ENCODE peak calls at places on chromosomes 7 and 10, in six cellular contexts. D is lower leg skin, Q is heart left ventricle, I is thyroid gland, V is A549, B is body of pancreas. O is an unnamed sample.
A peak's percentile ranks its signal among the peaks of the same experiment; 100 is the strongest.

GRCh38 chr10:102150970-102151773 is 1.0 kb upstream of the NOLC1 start:
- DNase-seq in V (peak; percentile 57), I (no peak), Q (no peak), D (no peak), B (no peak), O (peak; percentile 75)

GRCh38 chr7:157041514-157042277 is 31.2 kb upstream of the MNX1 start:
- DNase-seq in I (no peak), D (no peak), V (no peak), B (no peak), Q (no peak), O (no peak)

GRCh38 chr7:151927011-151927410 is 29.2 kb upstream of the GALNTL5 start:
- DNase-seq in B (no peak), I (no peak), D (no peak), Q (no peak), V (no peak), O (no peak)

GRCh38 chr10:30041394-30042105 is 17.8 kb downstream of the JCAD start:
- DNase-seq in V (no peak), B (no peak), I (no peak), D (no peak), Q (no peak), O (peak; percentile 96)

GRCh38 chr10:69415951-69416350 is 767 bp downstream of the TACR2 start:
- DNase-seq in V (no peak), D (no peak), B (no peak), I (no peak), Q (no peak), O (no peak)

GRCh38 chr10:37976880-37977203 is 395 bp upstream of the ZNF25 start:
- DNase-seq in V (no peak), B (no peak), Q (no peak), I (no peak), D (no peak), O (no peak)

GRCh38 chr10:7696545-7696944 is 6.6 kb upstream of the ITIH2 start:
- DNase-seq in Q (peak; percentile 31), I (peak; percentile 98), B (peak; percentile 78), V (peak; percentile 35), D (no peak), O (no peak)

GRCh38 chr10:29443745-29444523 is 155.1 kb downstream of the LYZL1 start:
- DNase-seq in Q (no peak), D (no peak), V (peak; percentile 18), I (no peak), B (no peak), O (no peak)

GRCh38 chr7:108045154-108045553 is 42.2 kb upstream of the LAMB1 start:
- DNase-seq in Q (no peak), I (no peak), D (no peak), B (no peak), V (no peak), O (peak; percentile 45)

GRCh38 chr10:114375082-114375481 is 29.2 kb downstream of the AFAP1L2 start:
- DNase-seq in D (no peak), I (no peak), B (peak; percentile 66), Q (no peak), V (peak; percentile 40), O (peak; percentile 88)

GRCh38 chr7:94054130-94054529 is 50.0 kb upstream of the BET1 start:
- DNase-seq in V (no peak), B (no peak), I (no peak), Q (no peak), D (no peak), O (no peak)

GRCh38 chr7:130394421-130395188 is 14.3 kb downstream of the CPA1 start:
- DNase-seq in B (no peak), Q (no peak), I (no peak), D (no peak), V (no peak), O (no peak)

GRCh38 chr10:90920986-90921643 is at the start of gene ANKRD1:
- DNase-seq in V (peak; percentile 95), D (no peak), Q (peak; percentile 79), I (no peak), B (peak; percentile 7), O (peak; percentile 97)

DNA sequence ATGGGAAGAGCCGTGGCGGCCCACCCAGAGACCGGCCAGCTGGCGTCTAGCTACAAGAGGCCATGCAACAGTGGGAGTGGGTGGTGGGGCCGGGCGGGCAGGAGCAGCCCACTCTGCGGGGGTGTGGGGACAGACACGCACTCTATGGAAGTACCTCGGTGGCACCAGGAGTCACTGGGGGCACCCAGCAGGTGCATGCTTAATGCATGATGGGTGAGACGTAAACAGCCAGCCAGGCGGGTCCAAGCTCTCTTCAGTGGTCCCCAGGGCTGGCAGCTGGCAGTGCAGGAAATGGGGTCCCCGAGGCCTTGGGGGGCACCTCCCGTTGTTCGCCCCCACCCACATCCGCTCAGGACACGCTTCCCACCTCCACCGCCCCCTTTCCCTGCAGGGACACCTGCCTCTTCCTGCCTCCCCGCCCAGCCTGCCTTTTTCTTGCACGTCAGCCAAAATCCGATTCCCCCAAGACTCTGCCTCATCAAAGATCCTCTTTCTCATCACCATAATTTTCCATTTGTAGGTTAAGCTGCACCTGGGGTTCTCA is 22.5 kb upstream of the PSMG3 start:
- DNase-seq in B (no peak), Q (no peak), D (no peak), I (no peak), V (no peak), O (no peak)
- TF ChIP-seq POLR2A in B (no peak), Q (no peak), D (no peak), I (no peak), V (no peak), O (no peak)

GRCh38 chr10:133377025-133377817 is 1.8 kb upstream of the PAOX start:
- DNase-seq in Q (no peak), B (no peak), V (no peak), D (no peak), I (no peak), O (no peak)

GRCh38 chr10:133379801-133380666 is 972 bp downstream of the PAOX start:
- DNase-seq in V (no peak), D (no peak), B (no peak), Q (no peak), I (no peak), O (no peak)

GRCh38 chr10:133377818-133378250 is 1.2 kb upstream of the PAOX start:
- DNase-seq in D (no peak), I (no peak), Q (no peak), V (no peak), B (no peak), O (no peak)

GRCh38 chr10:133379152-133379800 is at the start of gene PAOX:
- DNase-seq in V (peak; percentile 47), I (peak; percentile 74), Q (peak; percentile 81), D (no peak), B (peak; percentile 72), O (peak; percentile 28)

GRCh38 chr10:133378251-133379096 is 588 bp upstream of the PAOX start:
- DNase-seq in I (peak; percentile 59), B (peak; percentile 66), Q (peak; percentile 77), V (peak; percentile 45), D (no peak), O (peak; percentile 54)
- H3K4me3 ChIP-seq in I (peak overlapping the region; percentile 18), B (peak overlapping the region; percentile 59), Q (peak overlapping the region; percentile 99), V (peak overlapping the region; percentile 94), D (peak overlapping the region; percentile 53), O (peak overlapping the region; percentile 57)

GRCh38 chr10:87878664-87879459 is 15.4 kb downstream of the PTEN start:
- DNase-seq in Q (no peak), I (no peak), D (no peak), B (no peak), V (no peak), O (peak; percentile 44)
- TF ChIP-seq POLR2A in Q (no peak), I (no peak), D (no peak), B (no peak), V (no peak), O (no peak)

DNA sequence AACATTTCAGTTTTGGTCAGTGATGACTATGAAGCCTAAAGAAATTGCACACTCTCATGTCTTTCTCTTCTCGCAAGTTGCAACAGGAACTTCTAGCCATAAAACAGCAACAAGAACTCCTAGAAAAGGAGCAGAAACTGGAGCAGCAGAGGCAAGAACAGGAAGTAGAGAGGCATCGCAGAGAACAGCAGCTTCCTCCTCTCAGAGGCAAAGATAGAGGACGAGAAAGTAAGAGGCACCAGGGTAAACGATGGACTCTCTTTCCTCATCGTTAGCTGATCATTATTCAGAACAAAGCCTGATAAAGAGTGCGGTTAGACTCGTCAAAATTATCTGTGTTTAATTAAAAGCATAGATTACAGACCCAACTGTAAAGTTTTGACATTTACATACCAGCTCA is 94.7 kb downstream of the HDAC9 start:
- DNase-seq in V (no peak), D (no peak), Q (no peak), I (no peak), B (no peak), O (no peak)
- H3K4me3 ChIP-seq in V (no peak overlapping the region), D (no peak overlapping the region), Q (no peak overlapping the region), I (no peak overlapping the region), B (no peak overlapping the region), O (no peak overlapping the region)

O was measured in endothelial cell of umbilical vein.